ENCODE peak calls at places on chromosomes 6 and 20, in four cellular contexts. X, Q, L and K are unnamed samples.

GRCh38 chr20:59581983-59582679 is 22.2 kb upstream of the PHACTR3 start:
- DNase-seq in X (no peak), Q (no peak), L (no peak), K (no peak)

GRCh38 chr6:156953478-156954146 is 176.4 kb downstream of the ARID1B start:
- DNase-seq in X (no peak), Q (peak; percentile 83), L (peak; percentile 99), K (no peak)

GRCh38 chr6:98529364-98529763 is 305.0 kb upstream of the POU3F2 start:
- DNase-seq in X (no peak), Q (no peak), L (no peak), K (no peak)

GRCh38 chr20:33803921-33804337 is 7.2 kb upstream of the CHMP4B start:
- DNase-seq in X (no peak), Q (no peak), L (peak; percentile 83), K (no peak)

GRCh38 chr6:17429381-17430061 is 36.1 kb downstream of the CAP2 start:
- DNase-seq in X (no peak), Q (no peak), L (peak; percentile 88), K (no peak)

GRCh38 chr6:35601331-35602132 is 87.2 kb downstream of the FKBP5 start:
- DNase-seq in X (no peak), Q (peak; percentile 87), L (peak; percentile 93), K (no peak)

GRCh38 chr20:49557449-49557848 is 10.5 kb downstream of the PTGIS start:
- DNase-seq in X (no peak), Q (no peak), L (peak; percentile 50), K (no peak)

GRCh38 chr20:20466341-20466879 is 98.5 kb downstream of the INSM1 start:
- DNase-seq in X (no peak), Q (no peak), L (peak; percentile 85), K (no peak)

GRCh38 chr6:15824851-15825250 is 162.0 kb upstream of the DTNBP1 start:
- DNase-seq in X (no peak), Q (no peak), L (no peak), K (no peak)

GRCh38 chr20:53934421-53935352 is 135.7 kb downstream of the BCAS1 start:
- DNase-seq in X (peak; percentile 73), Q (no peak), L (peak; percentile 84), K (no peak)

GRCh38 chr6:10733151-10733715 is 10.4 kb downstream of the TMEM14C start:
- DNase-seq in X (no peak), Q (no peak), L (no peak), K (no peak)

GRCh38 chr6:13146429-13146828 is 181.9 kb downstream of the TBC1D7 start:
- DNase-seq in X (no peak), Q (no peak), L (no peak), K (no peak)

GRCh38 chr6:129859524-129859923 is 1.6 kb downstream of the TMEM244 start:
- DNase-seq in X (no peak), Q (no peak), L (peak; percentile 54), K (no peak)

GRCh38 chr6:128632131-128632530 is 111.7 kb upstream of the PTPRK start:
- DNase-seq in X (no peak), Q (no peak), L (peak; percentile 20), K (no peak)

GRCh38 chr6:33750244-33750991 is 3.7 kb upstream of the IP6K3 start:
- DNase-seq in X (no peak), Q (no peak), L (no peak), K (no peak)

GRCh38 chr20:22630698-22631097 is 46.3 kb upstream of the FOXA2 start:
- DNase-seq in X (no peak), Q (no peak), L (no peak), K (no peak)

GRCh38 chr6:31877125-31877650 is 1.6 kb downstream of the SLC44A4 start:
- DNase-seq in X (no peak), Q (no peak), L (no peak), K (no peak)

GRCh38 chr6:346389-347030 is 45.0 kb upstream of the IRF4 start:
- DNase-seq in X (no peak), Q (no peak), L (peak; percentile 48), K (no peak)

GRCh38 chr6:106670236-106670635 is 40.9 kb downstream of the QRSL1 start:
- DNase-seq in X (no peak), Q (no peak), L (no peak), K (no peak)

GRCh38 chr6:24497254-24497989 is 2.7 kb downstream of the ALDH5A1 start:
- DNase-seq in X (no peak), Q (no peak), L (no peak), K (no peak)

GRCh38 chr20:22842793-22843192 is 192.3 kb upstream of the SSTR4 start:
- DNase-seq in X (no peak), Q (no peak), L (no peak), K (no peak)

GRCh38 chr20:38599410-38599882 is 2.2 kb upstream of the ARHGAP40 start:
- DNase-seq in X (no peak), Q (peak; percentile 80), L (no peak), K (no peak)

GRCh38 chr6:99282479-99283062 is 66.9 kb downstream of the FAXC start:
- DNase-seq in X (no peak), Q (peak; percentile 27), L (peak; percentile 30), K (no peak)

DNA sequence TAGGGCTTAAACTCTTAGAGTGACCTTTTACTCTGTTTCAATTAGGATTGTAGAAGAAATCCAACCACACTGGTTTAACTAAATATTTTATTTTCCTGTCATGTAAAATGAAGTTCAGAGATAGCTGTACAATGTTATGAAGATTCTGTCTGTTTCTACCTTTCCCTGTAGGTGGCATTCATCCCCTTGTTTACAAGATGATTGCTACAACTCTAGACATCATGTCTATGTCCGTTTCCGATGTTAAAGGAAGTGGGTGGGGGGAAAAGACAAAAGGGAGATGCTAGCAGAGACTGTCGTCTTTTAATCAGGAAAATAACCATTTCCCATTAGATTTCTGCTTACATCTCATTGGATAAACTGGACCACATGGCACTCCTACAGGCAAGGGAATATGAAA is 30.9 kb upstream of the RIMS1 start:
- DNase-seq in X (no peak), Q (no peak), L (no peak), K (no peak)
- TF ChIP-seq CTCF in X (no peak), Q (no peak), L (no peak), K (no peak)

GRCh38 chr20:63739129-63740069 is at the start of gene SLC2A4RG:
- DNase-seq in X (no peak), Q (peak; percentile 92), L (peak; percentile 62), K (no peak)

GRCh38 chr20:63741354-63741675 is 1.7 kb downstream of the SLC2A4RG start:
- DNase-seq in X (no peak), Q (no peak), L (no peak), K (no peak)

GRCh38 chr20:63740070-63740500 is 509 bp downstream of the SLC2A4RG start:
- DNase-seq in X (no peak), Q (peak; percentile 64), L (peak; percentile 7), K (peak; percentile 60)

GRCh38 chr20:63741676-63742380 is 2.3 kb downstream of the SLC2A4RG start:
- DNase-seq in X (no peak), Q (no peak), L (no peak), K (peak; percentile 89)

DNA sequence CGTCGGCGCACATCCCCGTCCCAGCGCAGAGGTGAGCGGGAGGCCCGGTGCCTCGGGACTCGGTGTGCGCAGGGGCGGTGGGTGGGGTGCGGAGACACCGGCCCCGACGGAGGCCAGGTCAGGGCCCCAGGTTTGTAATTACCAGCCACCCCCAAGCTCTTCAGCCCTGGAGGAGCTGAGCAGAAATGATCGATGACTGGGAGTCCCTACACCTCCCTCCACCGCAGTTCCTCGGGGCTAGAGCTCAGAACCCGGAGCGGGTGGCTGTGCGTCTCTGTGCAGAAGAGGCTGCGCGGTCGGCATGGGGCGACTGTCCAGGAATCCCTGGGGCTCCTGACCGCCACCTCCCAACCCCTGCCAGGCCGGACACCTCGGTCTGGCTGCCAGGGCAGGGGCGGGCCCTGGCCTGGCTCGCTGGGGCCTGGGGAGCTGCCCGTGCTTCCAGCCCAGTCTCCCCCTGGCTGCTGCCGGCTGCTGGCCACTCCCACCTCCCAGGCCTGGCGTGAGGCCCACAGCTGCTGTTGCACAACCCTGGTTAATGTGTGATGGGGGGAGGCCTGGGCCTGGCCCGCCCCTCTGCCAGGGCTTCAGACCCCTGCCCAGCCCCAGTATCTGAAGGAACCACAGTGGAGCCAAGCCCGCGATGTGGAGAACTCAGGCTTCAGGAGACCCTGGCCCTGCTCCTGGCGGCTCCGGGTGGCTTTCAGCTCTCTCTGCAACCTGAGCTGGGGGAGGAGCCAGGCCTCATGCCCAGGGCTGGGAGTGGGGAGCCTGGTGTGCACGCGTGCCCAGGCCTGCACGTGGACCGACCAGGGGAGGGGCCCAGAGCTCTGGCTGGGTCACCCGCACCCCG is 1.2 kb downstream of the SLC2A4RG start:
- DNase-seq in X (peak; percentile 73), Q (peak; percentile 84), L (peak; percentile 86), K (peak; percentile 94)
- TF ChIP-seq CTCF in X (no peak), Q (peak; percentile 11), L (peak; percentile 21), K (peak; percentile 59)

GRCh38 chr20:36252511-36252910 is 16.2 kb downstream of the AAR2 start:
- DNase-seq in X (no peak), Q (no peak), L (no peak), K (no peak)
- TF ChIP-seq CTCF in X (no peak), Q (no peak), L (no peak), K (no peak)

DNA sequence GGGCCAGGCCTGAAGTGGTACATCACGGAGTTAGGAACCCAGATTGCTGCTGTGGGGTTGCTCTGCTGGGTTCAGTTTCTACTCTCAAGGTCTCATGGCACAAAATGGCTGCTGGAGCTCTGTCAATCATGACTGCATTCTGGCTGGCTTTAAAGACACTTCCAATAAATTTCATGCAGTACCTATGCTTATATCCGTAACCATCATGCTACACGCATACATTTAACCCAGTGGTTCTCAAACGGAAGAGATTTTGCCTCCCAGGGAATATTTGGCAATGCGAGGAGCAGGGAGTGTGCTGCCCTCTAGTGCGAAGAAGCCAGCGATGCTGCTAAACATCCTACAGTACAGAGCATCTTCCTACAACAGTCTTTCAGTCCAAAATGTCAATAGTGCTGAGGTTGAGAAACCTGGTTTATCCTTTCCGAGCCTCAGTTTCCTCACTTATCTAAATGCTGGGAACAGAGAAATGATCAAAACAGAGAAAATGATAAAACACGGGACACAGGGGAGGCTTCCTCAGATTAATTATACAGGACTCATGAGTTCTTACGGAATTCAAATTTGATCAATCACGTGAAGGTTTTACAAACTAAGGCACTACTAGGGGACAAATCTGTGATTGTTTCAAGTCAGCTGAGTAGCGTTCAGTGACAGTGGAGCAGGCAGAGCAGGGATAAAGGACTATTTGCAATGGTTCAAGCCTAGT is 9.6 kb upstream of the SLC2A10 start:
- DNase-seq in X (no peak), Q (no peak), L (peak; percentile 52), K (no peak)
- TF ChIP-seq CTCF in X (peak; percentile 69), Q (peak; percentile 85), L (peak; percentile 68), K (peak; percentile 80)